ENCODE peak calls at places on chromosomes 5 and 9, in ten cellular contexts. One of them, this sample, is unnamed.

GRCh38 chr5:64789457-64789856 is 20.7 kb downstream of the CWC27 start:
- DNase-seq in effector memory CD4-positive, alpha-beta T cell: no peak
- DNase-seq in activated CD4-positive, alpha-beta T cell treated with anti-CD3 and anti-CD28 coated beads for 48 hours: no peak
- DNase-seq in stimulated activated CD4-positive, alpha-beta T cell treated with anti-CD3 and anti-CD28 coated beads, Interleukin-12 subunit alpha, Interleukin-12 subunit beta, amount 100 ng/mL, for 4 hours: no peak
- DNase-seq in pulmonary artery endothelial cell: no peak
- DNase-seq in H54: no peak
- DNase-seq in B cell: no peak
- DNase-seq in HuH-7: no peak
- DNase-seq in NCI-H1105 treated with DMSO at 0.1 percent for 48 hours: no peak
- DNase-seq in CD4-positive, CD25-positive, alpha-beta regulatory T cell: no peak
- DNase-seq in this sample: no peak

GRCh38 chr5:140192715-140193428 is 17.9 kb downstream of the CYSTM1 start:
- DNase-seq in effector memory CD4-positive, alpha-beta T cell: no peak
- DNase-seq in activated CD4-positive, alpha-beta T cell treated with anti-CD3 and anti-CD28 coated beads for 48 hours: no peak
- DNase-seq in stimulated activated CD4-positive, alpha-beta T cell treated with anti-CD3 and anti-CD28 coated beads, Interleukin-12 subunit alpha, Interleukin-12 subunit beta, amount 100 ng/mL, for 4 hours: no peak
- DNase-seq in pulmonary artery endothelial cell: no peak
- DNase-seq in H54: no peak
- DNase-seq in B cell: no peak
- DNase-seq in HuH-7: no peak
- DNase-seq in NCI-H1105 treated with DMSO at 0.1 percent for 48 hours: no peak
- DNase-seq in CD4-positive, CD25-positive, alpha-beta regulatory T cell: no peak
- DNase-seq in this sample: no peak

GRCh38 chr9:137254624-137255447 is at the start of gene NELFB:
- DNase-seq in effector memory CD4-positive, alpha-beta T cell: peak; percentile 94
- DNase-seq in activated CD4-positive, alpha-beta T cell treated with anti-CD3 and anti-CD28 coated beads for 48 hours: peak; percentile 96
- DNase-seq in stimulated activated CD4-positive, alpha-beta T cell treated with anti-CD3 and anti-CD28 coated beads, Interleukin-12 subunit alpha, Interleukin-12 subunit beta, amount 100 ng/mL, for 4 hours: peak; percentile 99
- DNase-seq in pulmonary artery endothelial cell: no peak
- DNase-seq in H54: peak; percentile 100
- DNase-seq in B cell: peak; percentile 100
- DNase-seq in HuH-7: peak; percentile 99
- DNase-seq in NCI-H1105 treated with DMSO at 0.1 percent for 48 hours: peak; percentile 76
- DNase-seq in CD4-positive, CD25-positive, alpha-beta regulatory T cell: peak; percentile 90
- DNase-seq in this sample: peak; percentile 100

GRCh38 chr5:39605145-39605544 is 180.4 kb upstream of the DAB2 start:
- DNase-seq in effector memory CD4-positive, alpha-beta T cell: no peak
- DNase-seq in activated CD4-positive, alpha-beta T cell treated with anti-CD3 and anti-CD28 coated beads for 48 hours: no peak
- DNase-seq in stimulated activated CD4-positive, alpha-beta T cell treated with anti-CD3 and anti-CD28 coated beads, Interleukin-12 subunit alpha, Interleukin-12 subunit beta, amount 100 ng/mL, for 4 hours: no peak
- DNase-seq in pulmonary artery endothelial cell: no peak
- DNase-seq in H54: no peak
- DNase-seq in B cell: no peak
- DNase-seq in HuH-7: no peak
- DNase-seq in NCI-H1105 treated with DMSO at 0.1 percent for 48 hours: no peak
- DNase-seq in CD4-positive, CD25-positive, alpha-beta regulatory T cell: no peak
- DNase-seq in this sample: no peak

GRCh38 chr5:168163966-168164365 is 127.5 kb upstream of the WWC1 start:
- DNase-seq in effector memory CD4-positive, alpha-beta T cell: no peak
- DNase-seq in activated CD4-positive, alpha-beta T cell treated with anti-CD3 and anti-CD28 coated beads for 48 hours: no peak
- DNase-seq in stimulated activated CD4-positive, alpha-beta T cell treated with anti-CD3 and anti-CD28 coated beads, Interleukin-12 subunit alpha, Interleukin-12 subunit beta, amount 100 ng/mL, for 4 hours: no peak
- DNase-seq in pulmonary artery endothelial cell: no peak
- DNase-seq in H54: no peak
- DNase-seq in B cell: no peak
- DNase-seq in HuH-7: no peak
- DNase-seq in NCI-H1105 treated with DMSO at 0.1 percent for 48 hours: no peak
- DNase-seq in CD4-positive, CD25-positive, alpha-beta regulatory T cell: no peak
- DNase-seq in this sample: no peak

GRCh38 chr9:83800236-83801033 is 17.1 kb downstream of the GKAP1 start:
- DNase-seq in effector memory CD4-positive, alpha-beta T cell: no peak
- DNase-seq in activated CD4-positive, alpha-beta T cell treated with anti-CD3 and anti-CD28 coated beads for 48 hours: no peak
- DNase-seq in stimulated activated CD4-positive, alpha-beta T cell treated with anti-CD3 and anti-CD28 coated beads, Interleukin-12 subunit alpha, Interleukin-12 subunit beta, amount 100 ng/mL, for 4 hours: no peak
- DNase-seq in pulmonary artery endothelial cell: no peak
- DNase-seq in H54: no peak
- DNase-seq in B cell: no peak
- DNase-seq in HuH-7: no peak
- DNase-seq in NCI-H1105 treated with DMSO at 0.1 percent for 48 hours: no peak
- DNase-seq in CD4-positive, CD25-positive, alpha-beta regulatory T cell: no peak
- DNase-seq in this sample: no peak

GRCh38 chr9:1721219-1721618 is 293.9 kb upstream of the SMARCA2 start:
- DNase-seq in effector memory CD4-positive, alpha-beta T cell: no peak
- DNase-seq in activated CD4-positive, alpha-beta T cell treated with anti-CD3 and anti-CD28 coated beads for 48 hours: no peak
- DNase-seq in stimulated activated CD4-positive, alpha-beta T cell treated with anti-CD3 and anti-CD28 coated beads, Interleukin-12 subunit alpha, Interleukin-12 subunit beta, amount 100 ng/mL, for 4 hours: no peak
- DNase-seq in pulmonary artery endothelial cell: no peak
- DNase-seq in H54: no peak
- DNase-seq in B cell: no peak
- DNase-seq in HuH-7: no peak
- DNase-seq in NCI-H1105 treated with DMSO at 0.1 percent for 48 hours: peak; percentile 80
- DNase-seq in CD4-positive, CD25-positive, alpha-beta regulatory T cell: no peak
- DNase-seq in this sample: no peak

GRCh38 chr9:37784291-37784639 is 599 bp downstream of the EXOSC3 start:
- DNase-seq in effector memory CD4-positive, alpha-beta T cell: no peak
- DNase-seq in activated CD4-positive, alpha-beta T cell treated with anti-CD3 and anti-CD28 coated beads for 48 hours: peak; percentile 12
- DNase-seq in stimulated activated CD4-positive, alpha-beta T cell treated with anti-CD3 and anti-CD28 coated beads, Interleukin-12 subunit alpha, Interleukin-12 subunit beta, amount 100 ng/mL, for 4 hours: no peak
- DNase-seq in pulmonary artery endothelial cell: no peak
- DNase-seq in H54: no peak
- DNase-seq in B cell: no peak
- DNase-seq in HuH-7: no peak
- DNase-seq in NCI-H1105 treated with DMSO at 0.1 percent for 48 hours: no peak
- DNase-seq in CD4-positive, CD25-positive, alpha-beta regulatory T cell: no peak
- DNase-seq in this sample: no peak

GRCh38 chr9:110130791-110131416 is 77.1 kb downstream of the C9orf152 start:
- DNase-seq in effector memory CD4-positive, alpha-beta T cell: no peak
- DNase-seq in activated CD4-positive, alpha-beta T cell treated with anti-CD3 and anti-CD28 coated beads for 48 hours: no peak
- DNase-seq in stimulated activated CD4-positive, alpha-beta T cell treated with anti-CD3 and anti-CD28 coated beads, Interleukin-12 subunit alpha, Interleukin-12 subunit beta, amount 100 ng/mL, for 4 hours: no peak
- DNase-seq in pulmonary artery endothelial cell: no peak
- DNase-seq in H54: no peak
- DNase-seq in B cell: no peak
- DNase-seq in HuH-7: no peak
- DNase-seq in NCI-H1105 treated with DMSO at 0.1 percent for 48 hours: no peak
- DNase-seq in CD4-positive, CD25-positive, alpha-beta regulatory T cell: no peak
- DNase-seq in this sample: no peak